ENCODE peak calls at places on chromosomes 6 and 20, in five cellular contexts. One of them, this sample, is unnamed.

GRCh38 chr20:22371843-22372242 is 212.5 kb downstream of the FOXA2 start:
- DNase-seq in cardiac muscle cell: no peak
- DNase-seq in HFF-Myc: no peak
- DNase-seq in lower lobe of right lung: no peak
- DNase-seq in uterus: no peak
- DNase-seq in this sample: no peak

GRCh38 chr20:58241766-58242465 is 13.5 kb upstream of the ANKRD60 start:
- DNase-seq in cardiac muscle cell: no peak
- DNase-seq in HFF-Myc: no peak
- DNase-seq in lower lobe of right lung: no peak
- DNase-seq in uterus: no peak
- DNase-seq in this sample: no peak

GRCh38 chr20:53706511-53707031 is 112.9 kb upstream of the ZNF217 start:
- DNase-seq in cardiac muscle cell: peak
- DNase-seq in HFF-Myc: no peak
- DNase-seq in lower lobe of right lung: no peak
- DNase-seq in uterus: no peak
- DNase-seq in this sample: no peak

GRCh38 chr6:53822355-53823115 is 27.7 kb downstream of the LRRC1 start:
- DNase-seq in cardiac muscle cell: no peak
- DNase-seq in HFF-Myc: no peak
- DNase-seq in lower lobe of right lung: no peak
- DNase-seq in uterus: no peak
- DNase-seq in this sample: no peak

GRCh38 chr20:5353624-5354496 is 37.1 kb upstream of the PROKR2 start:
- DNase-seq in cardiac muscle cell: peak
- DNase-seq in HFF-Myc: peak
- DNase-seq in lower lobe of right lung: no peak
- DNase-seq in uterus: no peak
- DNase-seq in this sample: peak

GRCh38 chr6:1482381-1483166 is 93.2 kb downstream of the FOXF2 start:
- DNase-seq in cardiac muscle cell: no peak
- DNase-seq in HFF-Myc: no peak
- DNase-seq in lower lobe of right lung: no peak
- DNase-seq in uterus: no peak
- DNase-seq in this sample: no peak

GRCh38 chr6:26342106-26342999 is 22.6 kb upstream of the BTN3A2 start:
- DNase-seq in cardiac muscle cell: no peak
- DNase-seq in HFF-Myc: no peak
- DNase-seq in lower lobe of right lung: no peak
- DNase-seq in uterus: no peak
- DNase-seq in this sample: peak

GRCh38 chr6:148016013-148016412 is 326.6 kb upstream of the SASH1 start:
- DNase-seq in cardiac muscle cell: no peak
- DNase-seq in HFF-Myc: no peak
- DNase-seq in lower lobe of right lung: no peak
- DNase-seq in uterus: no peak
- DNase-seq in this sample: no peak

GRCh38 chr6:37535701-37536461 is 36.2 kb upstream of the CCDC167 start:
- DNase-seq in cardiac muscle cell: no peak
- DNase-seq in HFF-Myc: no peak
- DNase-seq in lower lobe of right lung: no peak
- DNase-seq in uterus: no peak
- DNase-seq in this sample: no peak

GRCh38 chr20:23331450-23331849 is 19.1 kb upstream of the NXT1 start:
- DNase-seq in cardiac muscle cell: no peak
- DNase-seq in HFF-Myc: no peak
- DNase-seq in lower lobe of right lung: no peak
- DNase-seq in uterus: no peak
- DNase-seq in this sample: no peak

GRCh38 chr6:68559052-68559451 is 76.0 kb upstream of the ADGRB3 start:
- DNase-seq in cardiac muscle cell: no peak
- DNase-seq in HFF-Myc: no peak
- DNase-seq in lower lobe of right lung: no peak
- DNase-seq in uterus: no peak
- DNase-seq in this sample: peak

GRCh38 chr20:37389844-37390275 is 43.9 kb downstream of the SRC start:
- DNase-seq in cardiac muscle cell: no peak
- DNase-seq in HFF-Myc: no peak
- DNase-seq in lower lobe of right lung: peak
- DNase-seq in uterus: no peak
- DNase-seq in this sample: no peak

GRCh38 chr6:6810727-6811126 is 222.2 kb downstream of the LY86 start:
- DNase-seq in cardiac muscle cell: no peak
- DNase-seq in HFF-Myc: no peak
- DNase-seq in lower lobe of right lung: no peak
- DNase-seq in uterus: no peak
- DNase-seq in this sample: no peak

GRCh38 chr20:32891926-32892660 is 33.4 kb downstream of the EFCAB8 start:
- DNase-seq in cardiac muscle cell: no peak
- DNase-seq in HFF-Myc: no peak
- DNase-seq in lower lobe of right lung: no peak
- DNase-seq in uterus: no peak
- DNase-seq in this sample: no peak

GRCh38 chr20:32893263-32893877 is 34.6 kb downstream of the EFCAB8 start:
- DNase-seq in cardiac muscle cell: no peak
- DNase-seq in HFF-Myc: no peak
- DNase-seq in lower lobe of right lung: no peak
- DNase-seq in uterus: no peak
- DNase-seq in this sample: no peak

GRCh38 chr20:32894711-32895355 is 36.1 kb downstream of the EFCAB8 start:
- DNase-seq in cardiac muscle cell: no peak
- DNase-seq in HFF-Myc: no peak
- DNase-seq in lower lobe of right lung: no peak
- DNase-seq in uterus: no peak
- DNase-seq in this sample: no peak

GRCh38 chr20:32891491-32891890 is 32.8 kb downstream of the EFCAB8 start:
- DNase-seq in cardiac muscle cell: no peak
- DNase-seq in HFF-Myc: no peak
- DNase-seq in lower lobe of right lung: no peak
- DNase-seq in uterus: no peak
- DNase-seq in this sample: no peak

DNA sequence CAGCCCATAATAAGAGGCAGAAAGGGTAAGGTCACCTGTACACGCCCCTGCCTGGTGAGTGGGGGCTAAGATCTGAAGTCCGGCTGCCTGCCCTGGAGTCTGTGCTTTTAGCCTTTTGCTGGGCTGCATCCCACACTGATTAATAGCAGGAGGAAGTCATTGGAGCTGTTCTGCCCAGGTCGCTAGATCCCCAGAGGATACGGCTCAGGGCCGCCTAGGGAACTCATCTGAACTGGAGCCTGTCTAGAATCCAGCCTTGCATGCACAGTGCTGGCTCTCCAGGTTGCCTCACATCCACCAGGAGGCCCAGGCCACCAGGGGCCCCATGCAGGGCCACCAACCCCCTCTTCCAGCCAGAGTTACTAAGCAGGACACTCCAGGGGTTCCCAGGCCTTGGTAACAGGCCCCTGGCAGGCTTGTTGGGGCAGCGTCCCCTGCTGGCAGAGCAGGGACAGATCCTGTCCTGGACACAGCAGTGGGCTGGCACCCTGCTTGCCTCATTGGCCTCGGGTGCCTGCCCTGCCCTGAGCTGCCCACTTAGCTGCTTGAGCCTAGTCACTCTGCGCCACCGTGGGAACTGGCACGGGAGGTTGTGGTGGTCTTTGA is 35.3 kb downstream of the EFCAB8 start:
- DNase-seq in cardiac muscle cell: peak
- DNase-seq in HFF-Myc: no peak
- DNase-seq in lower lobe of right lung: no peak
- DNase-seq in uterus: no peak
- DNase-seq in this sample: peak
- TF ChIP-seq CTCF in cardiac muscle cell: peak
- TF ChIP-seq CTCF in HFF-Myc: peak
- TF ChIP-seq CTCF in lower lobe of right lung: peak
- TF ChIP-seq CTCF in uterus: no peak
- TF ChIP-seq CTCF in this sample: peak

DNA sequence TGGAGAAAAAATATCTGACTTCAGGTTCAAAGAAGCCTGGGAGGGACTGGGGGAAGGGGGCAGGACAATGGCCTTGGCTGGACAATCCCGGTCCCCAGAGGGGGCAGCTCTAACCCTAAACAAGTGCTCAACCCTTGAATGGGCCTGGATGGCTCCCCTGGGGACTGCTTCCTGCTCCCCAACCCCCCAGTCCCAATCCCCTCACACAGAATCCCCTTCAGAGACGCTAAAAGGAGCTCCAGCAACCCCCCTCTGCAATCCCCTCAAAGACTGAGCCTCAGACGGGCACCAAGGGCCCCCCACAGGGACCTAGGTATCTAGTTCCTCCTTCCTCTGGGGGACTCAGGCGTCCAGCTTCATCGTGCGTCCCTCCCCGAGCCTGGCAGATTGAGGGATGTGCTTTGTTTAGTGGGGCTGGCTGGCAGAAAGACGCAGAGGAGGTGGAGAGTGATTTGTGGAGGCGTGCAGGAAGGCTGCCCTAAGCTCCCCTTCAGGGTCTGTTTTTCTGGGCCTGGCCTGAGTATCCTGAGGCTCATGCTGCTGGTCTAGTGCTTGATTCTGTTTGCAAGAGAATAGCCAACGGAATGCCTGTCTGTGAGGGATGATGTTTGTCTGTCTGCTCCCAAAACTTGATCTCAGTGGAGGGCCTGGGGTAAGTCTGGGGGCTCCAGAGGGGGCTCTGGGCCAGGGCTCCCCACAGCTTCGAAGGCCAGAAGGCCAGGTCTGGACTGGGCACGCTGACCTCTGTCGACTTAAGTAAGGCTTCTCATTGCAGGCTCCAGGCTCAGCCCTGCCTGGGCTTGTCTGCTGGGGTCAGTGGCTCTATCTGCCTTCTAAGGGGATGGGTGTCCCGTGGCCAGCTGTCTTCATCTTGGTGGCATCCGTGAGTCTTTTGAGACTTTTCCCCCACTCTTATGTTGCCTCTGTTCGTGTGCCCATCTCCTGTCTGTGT is 1.7 kb upstream of the POU5F1 start:
- DNase-seq in cardiac muscle cell: no peak
- DNase-seq in HFF-Myc: no peak
- DNase-seq in lower lobe of right lung: no peak
- DNase-seq in uterus: no peak
- DNase-seq in this sample: no peak
- H3K4me3 ChIP-seq in cardiac muscle cell: no peak
- H3K4me3 ChIP-seq in HFF-Myc: no peak
- H3K4me3 ChIP-seq in lower lobe of right lung: no peak
- H3K4me3 ChIP-seq in uterus: no peak
- H3K4me3 ChIP-seq in this sample: no peak

GRCh38 chr20:60715172-60715571 is 536.9 kb upstream of the CDH4 start:
- DNase-seq in cardiac muscle cell: no peak
- DNase-seq in HFF-Myc: no peak
- DNase-seq in lower lobe of right lung: no peak
- DNase-seq in uterus: no peak
- DNase-seq in this sample: no peak

GRCh38 chr20:60718743-60719142 is 533.3 kb upstream of the CDH4 start:
- DNase-seq in cardiac muscle cell: no peak
- DNase-seq in HFF-Myc: no peak
- DNase-seq in lower lobe of right lung: no peak
- DNase-seq in uterus: no peak
- DNase-seq in this sample: no peak
- TF ChIP-seq CTCF in cardiac muscle cell: no peak
- TF ChIP-seq CTCF in HFF-Myc: no peak
- TF ChIP-seq CTCF in lower lobe of right lung: no peak
- TF ChIP-seq CTCF in uterus: no peak
- TF ChIP-seq CTCF in this sample: no peak

GRCh38 chr20:555933-556332 is 12.3 kb upstream of the CSNK2A1 start:
- DNase-seq in cardiac muscle cell: peak
- DNase-seq in HFF-Myc: no peak
- DNase-seq in lower lobe of right lung: no peak
- DNase-seq in uterus: no peak
- DNase-seq in this sample: no peak

GRCh38 chr20:558117-558516 is 14.5 kb upstream of the CSNK2A1 start:
- DNase-seq in cardiac muscle cell: no peak
- DNase-seq in HFF-Myc: no peak
- DNase-seq in lower lobe of right lung: no peak
- DNase-seq in uterus: no peak
- DNase-seq in this sample: no peak

GRCh38 chr20:561437-562231 is 18.0 kb upstream of the CSNK2A1 start:
- DNase-seq in cardiac muscle cell: peak
- DNase-seq in HFF-Myc: peak
- DNase-seq in lower lobe of right lung: no peak
- DNase-seq in uterus: no peak
- DNase-seq in this sample: peak

GRCh38 chr20:560680-561079 is 17.1 kb upstream of the CSNK2A1 start:
- DNase-seq in cardiac muscle cell: no peak
- DNase-seq in HFF-Myc: no peak
- DNase-seq in lower lobe of right lung: no peak
- DNase-seq in uterus: no peak
- DNase-seq in this sample: no peak

DNA sequence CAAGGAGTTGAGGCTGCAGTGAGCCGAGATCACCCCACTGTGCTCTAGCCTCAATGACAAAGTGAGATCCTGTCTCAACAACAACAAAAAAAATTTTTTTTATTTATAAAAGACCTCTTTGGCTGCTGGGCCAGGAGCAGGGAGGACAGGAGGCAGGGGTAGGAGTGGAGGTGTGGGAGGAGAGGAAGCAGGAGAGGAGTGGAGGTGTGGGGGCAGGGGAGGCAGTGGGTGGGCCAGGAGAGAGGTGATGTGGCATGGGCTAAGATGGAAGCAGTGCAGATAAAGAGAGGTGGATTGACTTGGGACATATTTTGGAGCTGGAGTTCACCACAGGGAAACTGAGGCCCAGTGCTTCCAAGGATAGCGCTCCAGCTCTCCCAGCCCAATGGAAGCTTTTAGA is 13.4 kb upstream of the CSNK2A1 start:
- DNase-seq in cardiac muscle cell: no peak
- DNase-seq in HFF-Myc: no peak
- DNase-seq in lower lobe of right lung: no peak
- DNase-seq in uterus: no peak
- DNase-seq in this sample: no peak
- H3K4me3 ChIP-seq in cardiac muscle cell: no peak
- H3K4me3 ChIP-seq in HFF-Myc: no peak
- H3K4me3 ChIP-seq in lower lobe of right lung: no peak
- H3K4me3 ChIP-seq in uterus: no peak
- H3K4me3 ChIP-seq in this sample: no peak

DNA sequence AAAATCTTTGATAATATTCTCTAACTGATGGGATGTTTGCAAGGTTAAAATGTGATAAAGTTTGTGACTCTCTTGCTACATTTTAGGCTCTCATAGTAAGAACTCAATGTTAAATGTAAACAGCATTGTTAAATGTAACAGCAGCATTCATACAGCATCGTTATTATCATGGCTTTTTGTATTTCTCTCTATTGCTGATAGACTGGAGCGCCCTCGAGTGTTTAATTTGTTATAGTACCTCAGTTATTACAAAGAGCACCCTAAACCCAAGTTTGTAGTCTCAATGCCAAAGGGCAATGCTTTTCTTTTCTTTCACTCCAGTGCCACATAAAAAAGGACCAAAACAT is 14.9 kb upstream of the TTPAL start:
- DNase-seq in cardiac muscle cell: peak
- DNase-seq in HFF-Myc: no peak
- DNase-seq in lower lobe of right lung: no peak
- DNase-seq in uterus: no peak
- DNase-seq in this sample: no peak
- TF ChIP-seq CTCF in cardiac muscle cell: peak
- TF ChIP-seq CTCF in HFF-Myc: peak
- TF ChIP-seq CTCF in lower lobe of right lung: peak
- TF ChIP-seq CTCF in uterus: peak
- TF ChIP-seq CTCF in this sample: peak